ENCODE peak calls at places on chromosomes 7 and 10, in four cellular contexts. One of them, this sample, is unnamed.

GRCh38 chr7:15648461-15648961 is 38.0 kb downstream of the MEOX2 start:
- DNase-seq in brain microvascular endothelial cell: no peak
- DNase-seq in cardiac muscle cell: no peak
- DNase-seq in IMR-90: no peak
- DNase-seq in this sample: no peak

GRCh38 chr7:37142943-37143342 is 305.7 kb downstream of the ELMO1 start:
- DNase-seq in brain microvascular endothelial cell: no peak
- DNase-seq in cardiac muscle cell: no peak
- DNase-seq in IMR-90: no peak
- DNase-seq in this sample: no peak

GRCh38 chr10:79298403-79299244 is 48.6 kb upstream of the PPIF start:
- DNase-seq in brain microvascular endothelial cell: peak; percentile 98
- DNase-seq in cardiac muscle cell: no peak
- DNase-seq in IMR-90: peak; percentile 99
- DNase-seq in this sample: peak; percentile 97

GRCh38 chr10:15735766-15736165 is 16.0 kb upstream of the ITGA8 start:
- DNase-seq in brain microvascular endothelial cell: no peak
- DNase-seq in cardiac muscle cell: no peak
- DNase-seq in IMR-90: no peak
- DNase-seq in this sample: no peak

GRCh38 chr7:2948794-2949193 is 94.9 kb downstream of the CARD11 start:
- DNase-seq in brain microvascular endothelial cell: no peak
- DNase-seq in cardiac muscle cell: no peak
- DNase-seq in IMR-90: no peak
- DNase-seq in this sample: no peak

GRCh38 chr10:79021331-79021907 is 47.3 kb upstream of the ZMIZ1 start:
- DNase-seq in brain microvascular endothelial cell: no peak
- DNase-seq in cardiac muscle cell: no peak
- DNase-seq in IMR-90: no peak
- DNase-seq in this sample: no peak

GRCh38 chr10:31000867-31001266 is 30.8 kb downstream of the ZNF438 start:
- DNase-seq in brain microvascular endothelial cell: no peak
- DNase-seq in cardiac muscle cell: no peak
- DNase-seq in IMR-90: no peak
- DNase-seq in this sample: peak; percentile 35

GRCh38 chr7:115679976-115680375 is 350.6 kb downstream of the TFEC start:
- DNase-seq in brain microvascular endothelial cell: peak; percentile 49
- DNase-seq in cardiac muscle cell: peak; percentile 63
- DNase-seq in IMR-90: peak; percentile 59
- DNase-seq in this sample: peak; percentile 86

GRCh38 chr10:130960531-130960930 is 351.0 kb downstream of the TCERG1L start:
- DNase-seq in brain microvascular endothelial cell: no peak
- DNase-seq in cardiac muscle cell: no peak
- DNase-seq in IMR-90: no peak
- DNase-seq in this sample: no peak

GRCh38 chr7:123573371-123573770 is 15.8 kb upstream of the NDUFA5 start:
- DNase-seq in brain microvascular endothelial cell: no peak
- DNase-seq in cardiac muscle cell: no peak
- DNase-seq in IMR-90: no peak
- DNase-seq in this sample: no peak

GRCh38 chr7:12212051-12212485 is 974 bp downstream of the TMEM106B start:
- DNase-seq in brain microvascular endothelial cell: no peak
- DNase-seq in cardiac muscle cell: peak; percentile 68
- DNase-seq in IMR-90: no peak
- DNase-seq in this sample: peak; percentile 12

GRCh38 chr7:135697276-135698049 is 30.5 kb downstream of the SLC13A4 start:
- DNase-seq in brain microvascular endothelial cell: no peak
- DNase-seq in cardiac muscle cell: no peak
- DNase-seq in IMR-90: no peak
- DNase-seq in this sample: no peak

GRCh38 chr7:20700491-20701231 is 85.2 kb downstream of the ABCB5 start:
- DNase-seq in brain microvascular endothelial cell: no peak
- DNase-seq in cardiac muscle cell: peak; percentile 22
- DNase-seq in IMR-90: no peak
- DNase-seq in this sample: no peak

GRCh38 chr10:7329219-7329618 is 81.6 kb downstream of the SFMBT2 start:
- DNase-seq in brain microvascular endothelial cell: no peak
- DNase-seq in cardiac muscle cell: no peak
- DNase-seq in IMR-90: no peak
- DNase-seq in this sample: no peak

GRCh38 chr10:52956451-52956850 is 183.9 kb upstream of the MBL2 start:
- DNase-seq in brain microvascular endothelial cell: no peak
- DNase-seq in cardiac muscle cell: no peak
- DNase-seq in IMR-90: peak; percentile 20
- DNase-seq in this sample: no peak

GRCh38 chr10:101042118-101042517 is 11.1 kb downstream of the SFXN3 start:
- DNase-seq in brain microvascular endothelial cell: no peak
- DNase-seq in cardiac muscle cell: no peak
- DNase-seq in IMR-90: no peak
- DNase-seq in this sample: no peak
- H3K4me3 ChIP-seq in brain microvascular endothelial cell: peak overlapping the region; percentile 72
- H3K4me3 ChIP-seq in cardiac muscle cell: peak overlapping the region; percentile 50
- H3K4me3 ChIP-seq in IMR-90: peak overlapping the region; percentile 41
- H3K4me3 ChIP-seq in this sample: peak overlapping the region; percentile 77

GRCh38 chr7:27747969-27748368 is 8.0 kb downstream of the TAX1BP1 start:
- DNase-seq in brain microvascular endothelial cell: no peak
- DNase-seq in cardiac muscle cell: no peak
- DNase-seq in IMR-90: no peak
- DNase-seq in this sample: no peak

GRCh38 chr7:27745064-27745583 is 5.2 kb downstream of the TAX1BP1 start:
- DNase-seq in brain microvascular endothelial cell: peak; percentile 84
- DNase-seq in cardiac muscle cell: peak; percentile 54
- DNase-seq in IMR-90: peak; percentile 84
- DNase-seq in this sample: peak; percentile 91

GRCh38 chr7:27751888-27752660 is 12.1 kb downstream of the TAX1BP1 start:
- DNase-seq in brain microvascular endothelial cell: no peak
- DNase-seq in cardiac muscle cell: no peak
- DNase-seq in IMR-90: no peak
- DNase-seq in this sample: no peak

GRCh38 chr7:27750336-27750735 is 10.4 kb downstream of the TAX1BP1 start:
- DNase-seq in brain microvascular endothelial cell: no peak
- DNase-seq in cardiac muscle cell: no peak
- DNase-seq in IMR-90: no peak
- DNase-seq in this sample: no peak

GRCh38 chr7:27746978-27747377 is 7.0 kb downstream of the TAX1BP1 start:
- DNase-seq in brain microvascular endothelial cell: no peak
- DNase-seq in cardiac muscle cell: no peak
- DNase-seq in IMR-90: peak; percentile 6
- DNase-seq in this sample: no peak
- H3K4me3 ChIP-seq in brain microvascular endothelial cell: no peak overlapping the region
- H3K4me3 ChIP-seq in cardiac muscle cell: no peak overlapping the region
- H3K4me3 ChIP-seq in IMR-90: no peak overlapping the region
- H3K4me3 ChIP-seq in this sample: no peak overlapping the region

DNA sequence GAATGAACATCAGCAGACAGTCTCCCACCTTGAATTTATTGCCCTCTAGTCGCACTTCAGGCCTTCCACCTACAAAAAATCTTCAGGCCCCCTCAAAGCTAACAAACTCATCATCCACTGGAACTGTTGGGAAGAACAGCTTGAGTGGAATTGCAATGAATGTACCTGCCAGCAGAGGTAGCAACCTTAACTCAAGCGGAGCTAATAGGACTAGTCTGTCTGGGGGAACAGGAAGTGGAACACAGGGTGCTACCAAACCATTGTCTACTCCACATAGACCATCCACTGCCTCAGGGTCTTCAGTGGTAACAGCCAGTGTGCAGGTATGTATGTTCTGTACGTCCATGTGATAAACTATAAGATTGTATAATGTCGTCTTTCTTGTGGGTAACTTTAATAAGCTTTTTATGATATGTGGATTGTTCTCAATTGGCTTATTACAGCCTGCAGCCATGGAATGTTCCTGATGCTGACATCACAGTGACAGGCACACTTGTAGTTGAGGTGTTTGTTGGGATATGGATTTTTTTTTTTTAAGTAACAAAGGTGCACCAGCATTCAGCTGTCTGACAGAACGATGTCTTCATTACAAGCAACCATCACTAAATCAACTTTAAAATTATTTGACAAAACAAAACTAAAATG is 53.3 kb downstream of the UBN2 start:
- DNase-seq in brain microvascular endothelial cell: no peak
- DNase-seq in cardiac muscle cell: no peak
- DNase-seq in IMR-90: no peak
- DNase-seq in this sample: no peak
- H3K4me3 ChIP-seq in brain microvascular endothelial cell: no peak overlapping the region
- H3K4me3 ChIP-seq in cardiac muscle cell: no peak overlapping the region
- H3K4me3 ChIP-seq in IMR-90: no peak overlapping the region
- H3K4me3 ChIP-seq in this sample: no peak overlapping the region

DNA sequence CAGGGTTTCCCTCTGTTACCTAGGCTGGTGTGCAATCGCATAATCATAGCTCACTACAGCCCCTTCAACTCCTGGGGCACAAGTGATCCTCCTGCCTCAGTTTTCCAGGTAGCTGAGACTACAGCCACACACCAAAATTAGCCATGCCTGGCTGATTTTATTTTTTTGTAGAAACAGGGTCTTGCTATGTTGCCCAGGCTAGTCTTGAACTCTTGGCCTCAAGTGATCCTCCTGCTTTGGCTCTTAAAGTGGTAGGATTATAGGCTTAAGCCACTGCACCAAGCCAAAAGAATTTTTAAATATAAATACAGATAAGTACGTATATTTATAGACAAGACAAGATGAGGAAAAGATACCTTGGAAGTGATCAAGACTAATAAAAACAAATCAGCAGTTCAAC is 116.9 kb downstream of the NRBF2 start:
- DNase-seq in brain microvascular endothelial cell: no peak
- DNase-seq in cardiac muscle cell: no peak
- DNase-seq in IMR-90: no peak
- DNase-seq in this sample: no peak
- H3K4me3 ChIP-seq in brain microvascular endothelial cell: no peak overlapping the region
- H3K4me3 ChIP-seq in cardiac muscle cell: no peak overlapping the region
- H3K4me3 ChIP-seq in IMR-90: no peak overlapping the region
- H3K4me3 ChIP-seq in this sample: no peak overlapping the region

DNA sequence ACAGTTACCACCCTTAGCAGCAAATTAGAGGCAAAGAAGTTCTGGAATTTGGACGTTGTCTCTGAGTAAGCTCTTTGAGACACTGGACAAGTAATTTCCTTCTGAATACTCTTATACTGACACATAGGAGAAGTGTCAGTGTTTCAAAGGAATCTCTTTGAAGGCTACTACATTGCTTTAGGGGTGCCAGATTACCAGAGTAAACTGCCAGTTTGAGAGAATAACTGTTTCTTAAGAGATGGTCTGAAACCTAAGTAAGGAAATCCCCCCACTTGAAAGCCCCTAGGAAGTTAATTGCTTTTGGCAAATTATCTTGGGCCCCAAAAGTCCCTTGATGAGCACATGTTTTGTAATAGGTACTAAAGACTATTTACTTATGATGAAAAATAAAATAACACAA is 3.4 kb downstream of the FAS start:
- DNase-seq in brain microvascular endothelial cell: no peak
- DNase-seq in cardiac muscle cell: no peak
- DNase-seq in IMR-90: peak; percentile 29
- DNase-seq in this sample: no peak
- H3K4me3 ChIP-seq in brain microvascular endothelial cell: no peak overlapping the region
- H3K4me3 ChIP-seq in cardiac muscle cell: no peak overlapping the region
- H3K4me3 ChIP-seq in IMR-90: peak overlapping the region; percentile 9
- H3K4me3 ChIP-seq in this sample: no peak overlapping the region

GRCh38 chr7:70619659-70620058 is 512.3 kb upstream of the GALNT17 start:
- DNase-seq in brain microvascular endothelial cell: no peak
- DNase-seq in cardiac muscle cell: peak; percentile 51
- DNase-seq in IMR-90: no peak
- DNase-seq in this sample: no peak
- H3K4me3 ChIP-seq in brain microvascular endothelial cell: no peak overlapping the region
- H3K4me3 ChIP-seq in cardiac muscle cell: no peak overlapping the region
- H3K4me3 ChIP-seq in IMR-90: no peak overlapping the region
- H3K4me3 ChIP-seq in this sample: no peak overlapping the region

GRCh38 chr7:19106308-19107141 is 10.9 kb downstream of the TWIST1 start:
- DNase-seq in brain microvascular endothelial cell: no peak
- DNase-seq in cardiac muscle cell: peak; percentile 43
- DNase-seq in IMR-90: no peak
- DNase-seq in this sample: no peak
- H3K4me3 ChIP-seq in brain microvascular endothelial cell: peak overlapping the region; percentile 67
- H3K4me3 ChIP-seq in cardiac muscle cell: peak overlapping the region; percentile 29
- H3K4me3 ChIP-seq in IMR-90: peak overlapping the region; percentile 13
- H3K4me3 ChIP-seq in this sample: peak overlapping the region; percentile 56

GRCh38 chr7:137820677-137821420 is 25.9 kb downstream of the DGKI start:
- DNase-seq in brain microvascular endothelial cell: peak; percentile 60
- DNase-seq in cardiac muscle cell: peak; percentile 60
- DNase-seq in IMR-90: peak; percentile 83
- DNase-seq in this sample: peak; percentile 83
- H3K4me3 ChIP-seq in brain microvascular endothelial cell: no peak overlapping the region
- H3K4me3 ChIP-seq in cardiac muscle cell: no peak overlapping the region
- H3K4me3 ChIP-seq in IMR-90: no peak overlapping the region
- H3K4me3 ChIP-seq in this sample: no peak overlapping the region

This sample was measured in choroid plexus epithelial cell.